ENCODE peak calls at places on chromosomes 11 and 22, in five cellular contexts. F is CD8-positive, alpha-beta memory T cell; K is foreskin keratinocyte; P is nephron progenitor cell; Y is stimulated activated CD4-positive, alpha-beta T cell treated with anti-CD3 and anti-CD28 coated beads, Interleukin-1b, Interleukin-23, amount 100 ng/mL, for 24 hours. A is an unnamed sample.

GRCh38 chr11:115930276-115930675 is 426.1 kb upstream of the CADM1 start:
- DNase-seq in F (no peak), K (no peak), P (no peak), Y (no peak), A (no peak)

GRCh38 chr22:45682069-45682468 is 10.4 kb downstream of the ATXN10 start:
- DNase-seq in F (no peak), K (no peak), P (no peak), Y (no peak), A (no peak)

GRCh38 chr22:49685116-49685515 is 142.6 kb downstream of the BRD1 start:
- DNase-seq in F (no peak), K (no peak), P (no peak), Y (no peak), A (no peak)

GRCh38 chr22:33785283-33785991 is 134.8 kb downstream of the LARGE1 start:
- DNase-seq in F (no peak), K (peak; percentile 93), P (no peak), Y (no peak), A (peak; percentile 92)

GRCh38 chr11:117915219-117915618 is 14.0 kb downstream of the TMPRSS13 start:
- DNase-seq in F (no peak), K (no peak), P (peak; percentile 32), Y (no peak), A (no peak)

GRCh38 chr11:45053736-45054446 is 92.5 kb upstream of the PRDM11 start:
- DNase-seq in F (no peak), K (no peak), P (no peak), Y (no peak), A (no peak)

GRCh38 chr22:23405366-23405851 is 174.7 kb downstream of the IGLL1 start:
- DNase-seq in F (no peak), K (no peak), P (no peak), Y (no peak), A (no peak)

GRCh38 chr11:134730596-134731538 is 318.8 kb upstream of the B3GAT1 start:
- DNase-seq in F (no peak), K (no peak), P (no peak), Y (no peak), A (no peak)

GRCh38 chr11:27933992-27934829 is 173.7 kb downstream of the KIF18A start:
- DNase-seq in F (no peak), K (peak; percentile 98), P (peak; percentile 4), Y (no peak), A (peak; percentile 67)

GRCh38 chr11:11570823-11571222 is 51.0 kb downstream of the GALNT18 start:
- DNase-seq in F (no peak), K (peak; percentile 13), P (no peak), Y (no peak), A (no peak)